ENCODE peak calls at places on chromosomes 7 and 10, in five cellular contexts. One of them, this sample, is unnamed.

GRCh38 chr10:102117391-102118159 is 2.6 kb downstream of the LDB1 start:
- DNase-seq in GM12878: no peak
- DNase-seq in GM12891: no peak
- DNase-seq in H1: peak
- DNase-seq in HepG2: peak
- DNase-seq in this sample: no peak

GRCh38 chr7:102390697-102391484 is 5.3 kb upstream of the PRKRIP1 start:
- DNase-seq in GM12878: no peak
- DNase-seq in GM12891: peak
- DNase-seq in H1: peak
- DNase-seq in HepG2: peak
- DNase-seq in this sample: peak

GRCh38 chr10:96352587-96352986 is 6.2 kb downstream of the OPALIN start:
- DNase-seq in GM12878: no peak
- DNase-seq in GM12891: no peak
- DNase-seq in H1: no peak
- DNase-seq in HepG2: no peak
- DNase-seq in this sample: no peak

GRCh38 chr7:63899691-63900393 is 98.8 kb upstream of the ZNF722 start:
- DNase-seq in GM12878: no peak
- DNase-seq in GM12891: no peak
- DNase-seq in H1: no peak
- DNase-seq in HepG2: no peak
- DNase-seq in this sample: no peak

GRCh38 chr10:109588259-109588658 is 335.1 kb downstream of the XPNPEP1 start:
- DNase-seq in GM12878: no peak
- DNase-seq in GM12891: no peak
- DNase-seq in H1: no peak
- DNase-seq in HepG2: no peak
- DNase-seq in this sample: no peak

GRCh38 chr7:34158754-34159153 is 253.4 kb downstream of the BMPER start:
- DNase-seq in GM12878: no peak
- DNase-seq in GM12891: no peak
- DNase-seq in H1: peak
- DNase-seq in HepG2: peak
- DNase-seq in this sample: no peak

GRCh38 chr7:127447326-127447945 is 54.9 kb upstream of the ZNF800 start:
- DNase-seq in GM12878: peak
- DNase-seq in GM12891: peak
- DNase-seq in H1: peak
- DNase-seq in HepG2: peak
- DNase-seq in this sample: peak

GRCh38 chr7:23679898-23680416 is at the start of gene FAM221A:
- DNase-seq in GM12878: peak
- DNase-seq in GM12891: peak
- DNase-seq in H1: peak
- DNase-seq in HepG2: no peak
- DNase-seq in this sample: peak

GRCh38 chr10:105503714-105504113 is 862.6 kb downstream of the SORCS3 start:
- DNase-seq in GM12878: no peak
- DNase-seq in GM12891: no peak
- DNase-seq in H1: no peak
- DNase-seq in HepG2: no peak
- DNase-seq in this sample: no peak

GRCh38 chr7:136030867-136031318 is 53.7 kb upstream of the MTPN start:
- DNase-seq in GM12878: peak
- DNase-seq in GM12891: no peak
- DNase-seq in H1: no peak
- DNase-seq in HepG2: no peak
- DNase-seq in this sample: no peak

GRCh38 chr7:140640727-140641531 is at the start of gene DENND2A:
- DNase-seq in GM12878: no peak
- DNase-seq in GM12891: peak
- DNase-seq in H1: peak
- DNase-seq in HepG2: no peak
- DNase-seq in this sample: peak

GRCh38 chr10:97683556-97684357 is 3.3 kb downstream of the AVPI1 start:
- DNase-seq in GM12878: no peak
- DNase-seq in GM12891: no peak
- DNase-seq in H1: no peak
- DNase-seq in HepG2: no peak
- DNase-seq in this sample: no peak

GRCh38 chr7:54397836-54398612 is 144.2 kb upstream of the VSTM2A start:
- DNase-seq in GM12878: no peak
- DNase-seq in GM12891: no peak
- DNase-seq in H1: no peak
- DNase-seq in HepG2: no peak
- DNase-seq in this sample: no peak

GRCh38 chr10:114379631-114380041 is 24.7 kb downstream of the AFAP1L2 start:
- DNase-seq in GM12878: no peak
- DNase-seq in GM12891: no peak
- DNase-seq in H1: no peak
- DNase-seq in HepG2: no peak
- DNase-seq in this sample: no peak

GRCh38 chr7:74007260-74007567 is 20.8 kb upstream of the ELN start:
- DNase-seq in GM12878: no peak
- DNase-seq in GM12891: no peak
- DNase-seq in H1: no peak
- DNase-seq in HepG2: no peak
- DNase-seq in this sample: no peak

GRCh38 chr10:76329891-76330575 is 898.6 kb downstream of the LRMDA start:
- DNase-seq in GM12878: no peak
- DNase-seq in GM12891: no peak
- DNase-seq in H1: no peak
- DNase-seq in HepG2: no peak
- DNase-seq in this sample: no peak

GRCh38 chr7:132061931-132062330 is 505.5 kb upstream of the PODXL start:
- DNase-seq in GM12878: no peak
- DNase-seq in GM12891: no peak
- DNase-seq in H1: no peak
- DNase-seq in HepG2: no peak
- DNase-seq in this sample: no peak

GRCh38 chr7:30974605-30975256 is 11.0 kb downstream of the GHRHR start:
- DNase-seq in GM12878: peak
- DNase-seq in GM12891: peak
- DNase-seq in H1: peak
- DNase-seq in HepG2: peak
- DNase-seq in this sample: peak

GRCh38 chr7:127704211-127704610 is 52.2 kb downstream of the SND1 start:
- DNase-seq in GM12878: no peak
- DNase-seq in GM12891: no peak
- DNase-seq in H1: no peak
- DNase-seq in HepG2: no peak
- DNase-seq in this sample: no peak

GRCh38 chr7:105876964-105877601 is 684 bp upstream of the ATXN7L1 start:
- DNase-seq in GM12878: no peak
- DNase-seq in GM12891: no peak
- DNase-seq in H1: peak
- DNase-seq in HepG2: peak
- DNase-seq in this sample: no peak

GRCh38 chr7:132435016-132435990 is 141.0 kb downstream of the PLXNA4 start:
- DNase-seq in GM12878: no peak
- DNase-seq in GM12891: no peak
- DNase-seq in H1: no peak
- DNase-seq in HepG2: no peak
- DNase-seq in this sample: no peak

GRCh38 chr10:101839421-101840063 is 4.1 kb downstream of the KCNIP2 start:
- DNase-seq in GM12878: no peak
- DNase-seq in GM12891: peak
- DNase-seq in H1: peak
- DNase-seq in HepG2: no peak
- DNase-seq in this sample: peak

GRCh38 chr7:69342154-69342884 is 256.0 kb upstream of the AUTS2 start:
- DNase-seq in GM12878: no peak
- DNase-seq in GM12891: no peak
- DNase-seq in H1: no peak
- DNase-seq in HepG2: no peak
- DNase-seq in this sample: no peak
- TF ChIP-seq POLR2A in GM12878: no peak
- TF ChIP-seq POLR2A in GM12891: no peak
- TF ChIP-seq POLR2A in H1: no peak
- TF ChIP-seq POLR2A in HepG2: no peak
- TF ChIP-seq POLR2A in this sample: no peak

GRCh38 chr10:116069856-116070255 is 203.2 kb downstream of the GFRA1 start:
- DNase-seq in GM12878: no peak
- DNase-seq in GM12891: no peak
- DNase-seq in H1: no peak
- DNase-seq in HepG2: no peak
- DNase-seq in this sample: no peak
- TF ChIP-seq POLR2AphosphoS5 in GM12878: no peak
- TF ChIP-seq POLR2AphosphoS5 in GM12891: no peak
- TF ChIP-seq POLR2AphosphoS5 in H1: no peak
- TF ChIP-seq POLR2AphosphoS5 in HepG2: no peak
- TF ChIP-seq POLR2AphosphoS5 in this sample: no peak

DNA sequence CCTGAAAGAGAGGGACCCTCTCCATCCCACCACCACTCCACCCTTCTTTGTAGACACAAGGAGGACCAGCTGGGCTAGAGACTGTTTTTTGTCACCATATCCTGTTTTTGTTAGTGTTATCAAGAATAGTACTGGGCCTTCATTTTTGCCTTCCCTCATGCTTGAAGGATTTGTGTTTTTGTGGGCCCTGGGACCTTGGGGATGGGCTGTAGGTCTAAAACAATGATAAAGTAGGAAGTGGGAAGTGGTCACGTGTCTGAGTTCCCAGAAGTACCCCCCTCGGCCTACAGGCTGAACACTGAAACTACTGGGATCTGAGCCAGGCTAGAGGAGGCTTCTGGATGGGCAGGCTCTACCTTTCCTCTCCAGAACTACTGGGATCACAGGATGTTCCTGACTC is 8.9 kb downstream of the AGFG2 start:
- DNase-seq in GM12878: no peak
- DNase-seq in GM12891: no peak
- DNase-seq in H1: no peak
- DNase-seq in HepG2: no peak
- DNase-seq in this sample: no peak
- TF ChIP-seq TAF1 in GM12878: no peak
- TF ChIP-seq TAF1 in GM12891: no peak
- TF ChIP-seq TAF1 in H1: no peak
- TF ChIP-seq TAF1 in HepG2: no peak
- TF ChIP-seq TAF1 in this sample: no peak

GRCh38 chr7:130867581-130868136 is 133.7 kb upstream of the KLF14 start:
- DNase-seq in GM12878: no peak
- DNase-seq in GM12891: no peak
- DNase-seq in H1: no peak
- DNase-seq in HepG2: no peak
- DNase-seq in this sample: no peak

GRCh38 chr7:130872341-130872740 is 138.3 kb upstream of the KLF14 start:
- DNase-seq in GM12878: no peak
- DNase-seq in GM12891: no peak
- DNase-seq in H1: no peak
- DNase-seq in HepG2: no peak
- DNase-seq in this sample: no peak

GRCh38 chr7:130868150-130868549 is 134.1 kb upstream of the KLF14 start:
- DNase-seq in GM12878: no peak
- DNase-seq in GM12891: no peak
- DNase-seq in H1: no peak
- DNase-seq in HepG2: no peak
- DNase-seq in this sample: no peak

GRCh38 chr7:130867039-130867438 is 133.0 kb upstream of the KLF14 start:
- DNase-seq in GM12878: no peak
- DNase-seq in GM12891: no peak
- DNase-seq in H1: no peak
- DNase-seq in HepG2: no peak
- DNase-seq in this sample: no peak

GRCh38 chr7:130869918-130870317 is 135.9 kb upstream of the KLF14 start:
- DNase-seq in GM12878: no peak
- DNase-seq in GM12891: no peak
- DNase-seq in H1: no peak
- DNase-seq in HepG2: no peak
- DNase-seq in this sample: no peak
- TF ChIP-seq POLR2A in GM12878: no peak
- TF ChIP-seq POLR2A in GM12891: no peak
- TF ChIP-seq POLR2A in H1: no peak
- TF ChIP-seq POLR2A in HepG2: no peak
- TF ChIP-seq POLR2A in this sample: no peak

GRCh38 chr10:42981358-42982236 is 95.3 kb upstream of the RET start:
- DNase-seq in GM12878: no peak
- DNase-seq in GM12891: no peak
- DNase-seq in H1: peak
- DNase-seq in HepG2: no peak
- DNase-seq in this sample: peak

GRCh38 chr10:42984035-42984610 is 92.7 kb upstream of the RET start:
- DNase-seq in GM12878: no peak
- DNase-seq in GM12891: no peak
- DNase-seq in H1: no peak
- DNase-seq in HepG2: no peak
- DNase-seq in this sample: no peak

GRCh38 chr10:42984761-42985325 is 92.0 kb upstream of the RET start:
- DNase-seq in GM12878: no peak
- DNase-seq in GM12891: no peak
- DNase-seq in H1: peak
- DNase-seq in HepG2: no peak
- DNase-seq in this sample: no peak

GRCh38 chr10:42983595-42983990 is 93.3 kb upstream of the RET start:
- DNase-seq in GM12878: no peak
- DNase-seq in GM12891: no peak
- DNase-seq in H1: no peak
- DNase-seq in HepG2: no peak
- DNase-seq in this sample: no peak

GRCh38 chr10:42982886-42983594 is 93.8 kb upstream of the RET start:
- DNase-seq in GM12878: no peak
- DNase-seq in GM12891: no peak
- DNase-seq in H1: peak
- DNase-seq in HepG2: no peak
- DNase-seq in this sample: no peak
- TF ChIP-seq POLR2AphosphoS5 in GM12878: no peak
- TF ChIP-seq POLR2AphosphoS5 in GM12891: no peak
- TF ChIP-seq POLR2AphosphoS5 in H1: no peak
- TF ChIP-seq POLR2AphosphoS5 in HepG2: no peak
- TF ChIP-seq POLR2AphosphoS5 in this sample: no peak

DNA sequence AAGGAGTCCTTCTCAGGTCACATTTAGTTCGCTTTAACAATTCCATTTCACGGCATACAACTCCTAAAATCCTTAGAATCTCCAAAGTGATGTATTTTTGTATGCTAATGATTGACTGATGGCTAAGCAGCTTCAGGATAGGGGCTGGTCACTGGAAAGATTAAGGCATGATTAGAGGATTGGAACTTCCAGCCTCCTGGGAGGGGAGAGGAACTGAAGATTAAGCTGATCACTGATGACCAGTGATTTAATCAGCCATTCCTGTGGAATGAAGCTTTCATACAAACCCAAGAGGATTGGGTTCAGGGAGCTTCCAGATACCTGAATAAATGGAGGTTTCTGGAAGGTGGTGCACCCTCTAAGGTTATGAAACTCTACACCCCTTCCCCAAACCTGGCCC is 123.9 kb upstream of the CDK13 start:
- DNase-seq in GM12878: no peak
- DNase-seq in GM12891: no peak
- DNase-seq in H1: no peak
- DNase-seq in HepG2: no peak
- DNase-seq in this sample: no peak
- TF ChIP-seq TAF1 in GM12878: no peak
- TF ChIP-seq TAF1 in GM12891: no peak
- TF ChIP-seq TAF1 in H1: no peak
- TF ChIP-seq TAF1 in HepG2: no peak
- TF ChIP-seq TAF1 in this sample: no peak

GRCh38 chr10:68135922-68136718 is 26.8 kb downstream of the MYPN start:
- DNase-seq in GM12878: no peak
- DNase-seq in GM12891: no peak
- DNase-seq in H1: no peak
- DNase-seq in HepG2: no peak
- DNase-seq in this sample: no peak
- TF ChIP-seq POLR2A in GM12878: no peak
- TF ChIP-seq POLR2A in GM12891: no peak
- TF ChIP-seq POLR2A in H1: no peak
- TF ChIP-seq POLR2A in HepG2: no peak
- TF ChIP-seq POLR2A in this sample: no peak